ENCODE peak calls at places on chromosomes 13 and 19, in seven cellular contexts. One of them, this sample, is unnamed. For H3K4me1, the result is how much of the 10 kb centered on the place peaks cover.

GRCh38 chr19:13122275-13122878 is 4.3 kb downstream of the NACC1 start:
- DNase-seq in colonic mucosa: no peak
- DNase-seq in breast epithelium: no peak
- DNase-seq in gastrocnemius medialis: no peak
- DNase-seq in lower lobe of right lung: no peak
- DNase-seq in A673: no peak
- DNase-seq in suprapubic skin: no peak
- DNase-seq in this sample: no peak

GRCh38 chr13:73722120-73722519 is 412.1 kb downstream of the KLF12 start:
- DNase-seq in colonic mucosa: no peak
- DNase-seq in suprapubic skin: no peak
- DNase-seq in breast epithelium: no peak
- DNase-seq in A673: peak
- DNase-seq in lower lobe of right lung: no peak
- DNase-seq in gastrocnemius medialis: no peak
- DNase-seq in this sample: no peak

GRCh38 chr19:58020985-58021384 is 12.8 kb upstream of the ZSCAN1 start:
- DNase-seq in A673: peak
- DNase-seq in lower lobe of right lung: no peak
- DNase-seq in colonic mucosa: no peak
- DNase-seq in suprapubic skin: no peak
- DNase-seq in gastrocnemius medialis: no peak
- DNase-seq in breast epithelium: peak
- DNase-seq in this sample: no peak

GRCh38 chr13:24124789-24125476 is 35.6 kb upstream of the SPATA13 start:
- DNase-seq in A673: no peak
- DNase-seq in colonic mucosa: no peak
- DNase-seq in suprapubic skin: no peak
- DNase-seq in lower lobe of right lung: no peak
- DNase-seq in gastrocnemius medialis: no peak
- DNase-seq in breast epithelium: no peak
- DNase-seq in this sample: no peak

GRCh38 chr19:17687857-17688784 is at the start of gene UNC13A:
- DNase-seq in colonic mucosa: peak
- DNase-seq in suprapubic skin: no peak
- DNase-seq in breast epithelium: no peak
- DNase-seq in A673: peak
- DNase-seq in gastrocnemius medialis: no peak
- DNase-seq in lower lobe of right lung: peak
- DNase-seq in this sample: peak

GRCh38 chr13:20525144-20525600 is 485 bp downstream of the CRYL1 start:
- DNase-seq in colonic mucosa: peak
- DNase-seq in suprapubic skin: no peak
- DNase-seq in breast epithelium: no peak
- DNase-seq in lower lobe of right lung: peak
- DNase-seq in gastrocnemius medialis: peak
- DNase-seq in A673: peak
- DNase-seq in this sample: no peak

GRCh38 chr13:110270507-110270906 is 36.5 kb downstream of the COL4A1 start:
- DNase-seq in colonic mucosa: no peak
- DNase-seq in A673: no peak
- DNase-seq in breast epithelium: no peak
- DNase-seq in gastrocnemius medialis: no peak
- DNase-seq in suprapubic skin: no peak
- DNase-seq in lower lobe of right lung: no peak
- DNase-seq in this sample: no peak

GRCh38 chr19:10553943-10554381 is 10.3 kb downstream of the ATG4D start:
- DNase-seq in A673: no peak
- DNase-seq in breast epithelium: no peak
- DNase-seq in gastrocnemius medialis: no peak
- DNase-seq in suprapubic skin: no peak
- DNase-seq in lower lobe of right lung: no peak
- DNase-seq in colonic mucosa: peak
- DNase-seq in this sample: no peak

GRCh38 chr19:42402376-42403116 is 12.4 kb upstream of the CNFN start:
- DNase-seq in gastrocnemius medialis: no peak
- DNase-seq in colonic mucosa: no peak
- DNase-seq in breast epithelium: no peak
- DNase-seq in suprapubic skin: no peak
- DNase-seq in lower lobe of right lung: no peak
- DNase-seq in A673: no peak
- DNase-seq in this sample: no peak

GRCh38 chr19:18648971-18649310 is 12.1 kb downstream of the KLHL26 start:
- DNase-seq in breast epithelium: no peak
- DNase-seq in colonic mucosa: no peak
- DNase-seq in suprapubic skin: no peak
- DNase-seq in A673: no peak
- DNase-seq in lower lobe of right lung: no peak
- DNase-seq in gastrocnemius medialis: peak
- DNase-seq in this sample: no peak

GRCh38 chr13:21686761-21687391 is 16.0 kb downstream of the FGF9 start:
- DNase-seq in lower lobe of right lung: no peak
- DNase-seq in colonic mucosa: no peak
- DNase-seq in suprapubic skin: no peak
- DNase-seq in gastrocnemius medialis: no peak
- DNase-seq in A673: no peak
- DNase-seq in breast epithelium: no peak
- DNase-seq in this sample: no peak

GRCh38 chr19:42113641-42114348 is 18.5 kb downstream of the POU2F2 start:
- DNase-seq in lower lobe of right lung: no peak
- DNase-seq in colonic mucosa: no peak
- DNase-seq in gastrocnemius medialis: no peak
- DNase-seq in A673: peak
- DNase-seq in breast epithelium: no peak
- DNase-seq in suprapubic skin: no peak
- DNase-seq in this sample: peak

GRCh38 chr13:92463134-92463533 is 763.5 kb upstream of the GPC6 start:
- DNase-seq in colonic mucosa: peak
- DNase-seq in gastrocnemius medialis: no peak
- DNase-seq in A673: no peak
- DNase-seq in suprapubic skin: no peak
- DNase-seq in lower lobe of right lung: no peak
- DNase-seq in breast epithelium: no peak
- DNase-seq in this sample: no peak

GRCh38 chr19:38975214-38975860 is at the start of gene FBXO17:
- DNase-seq in colonic mucosa: peak
- DNase-seq in gastrocnemius medialis: no peak
- DNase-seq in A673: peak
- DNase-seq in breast epithelium: peak
- DNase-seq in suprapubic skin: peak
- DNase-seq in lower lobe of right lung: peak
- DNase-seq in this sample: peak

GRCh38 chr13:59266478-59267063 is 897.2 kb downstream of the DIAPH3 start:
- DNase-seq in suprapubic skin: no peak
- DNase-seq in breast epithelium: no peak
- DNase-seq in lower lobe of right lung: no peak
- DNase-seq in gastrocnemius medialis: no peak
- DNase-seq in A673: no peak
- DNase-seq in colonic mucosa: no peak
- DNase-seq in this sample: no peak

GRCh38 chr19:41746593-41747227 is 8.6 kb upstream of the CEACAM6 start:
- DNase-seq in colonic mucosa: peak
- DNase-seq in A673: peak
- DNase-seq in lower lobe of right lung: peak
- DNase-seq in suprapubic skin: no peak
- DNase-seq in gastrocnemius medialis: no peak
- DNase-seq in breast epithelium: no peak
- DNase-seq in this sample: peak

GRCh38 chr19:34041922-34042521 is 130.3 kb upstream of the LSM14A start:
- DNase-seq in A673: peak
- DNase-seq in gastrocnemius medialis: no peak
- DNase-seq in breast epithelium: peak
- DNase-seq in lower lobe of right lung: peak
- DNase-seq in colonic mucosa: peak
- DNase-seq in suprapubic skin: peak
- DNase-seq in this sample: peak

GRCh38 chr19:35352448-35353304 is 5.0 kb downstream of the FFAR1 start:
- DNase-seq in gastrocnemius medialis: no peak
- DNase-seq in A673: peak
- DNase-seq in suprapubic skin: no peak
- DNase-seq in lower lobe of right lung: peak
- DNase-seq in colonic mucosa: peak
- DNase-seq in breast epithelium: peak
- DNase-seq in this sample: peak
- H3K4me3 ChIP-seq in gastrocnemius medialis: no peak
- H3K4me3 ChIP-seq in A673: no peak
- H3K4me3 ChIP-seq in suprapubic skin: no peak
- H3K4me3 ChIP-seq in lower lobe of right lung: no peak
- H3K4me3 ChIP-seq in colonic mucosa: no peak
- H3K4me3 ChIP-seq in breast epithelium: no peak
- H3K4me3 ChIP-seq in this sample: no peak

GRCh38 chr19:6059396-6059947 is 50.8 kb downstream of the RFX2 start:
- DNase-seq in gastrocnemius medialis: no peak
- DNase-seq in A673: no peak
- DNase-seq in colonic mucosa: no peak
- DNase-seq in suprapubic skin: no peak
- DNase-seq in lower lobe of right lung: no peak
- DNase-seq in breast epithelium: no peak
- DNase-seq in this sample: no peak
- TF ChIP-seq CTCF in gastrocnemius medialis: no peak
- TF ChIP-seq CTCF in A673: no peak
- TF ChIP-seq CTCF in colonic mucosa: no peak
- TF ChIP-seq CTCF in suprapubic skin: no peak
- TF ChIP-seq CTCF in lower lobe of right lung: no peak
- TF ChIP-seq CTCF in breast epithelium: no peak
- TF ChIP-seq CTCF in this sample: no peak

GRCh38 chr13:80038371-80038770 is 302.6 kb downstream of the SPRY2 start:
- DNase-seq in gastrocnemius medialis: no peak
- DNase-seq in breast epithelium: no peak
- DNase-seq in colonic mucosa: no peak
- DNase-seq in A673: no peak
- DNase-seq in lower lobe of right lung: no peak
- DNase-seq in suprapubic skin: no peak
- DNase-seq in this sample: no peak
- H3K4me1 ChIP-seq in gastrocnemius medialis: under half
- H3K4me1 ChIP-seq in breast epithelium: under half
- H3K4me1 ChIP-seq in colonic mucosa: under half
- H3K4me1 ChIP-seq in A673: under half
- H3K4me1 ChIP-seq in lower lobe of right lung: under half
- H3K4me1 ChIP-seq in suprapubic skin: under half
- H3K4me1 ChIP-seq in this sample: under half

GRCh38 chr13:101211261-101211660 is 205.0 kb downstream of the NALCN start:
- DNase-seq in breast epithelium: no peak
- DNase-seq in A673: peak
- DNase-seq in colonic mucosa: no peak
- DNase-seq in suprapubic skin: no peak
- DNase-seq in lower lobe of right lung: no peak
- DNase-seq in gastrocnemius medialis: no peak
- DNase-seq in this sample: no peak
- H3K4me3 ChIP-seq in breast epithelium: no peak
- H3K4me3 ChIP-seq in A673: no peak
- H3K4me3 ChIP-seq in colonic mucosa: no peak
- H3K4me3 ChIP-seq in suprapubic skin: no peak
- H3K4me3 ChIP-seq in lower lobe of right lung: no peak
- H3K4me3 ChIP-seq in gastrocnemius medialis: no peak
- H3K4me3 ChIP-seq in this sample: no peak

This sample was measured in BE2C.